ENCODE peak calls at places on chromosomes 16 and 17, in ten cellular contexts. One of them, this sample, is unnamed. For H3K4me1, the result is how much of the 10 kb centered on the place peaks cover.

GRCh38 chr16:440627-441026 is 15.2 kb downstream of the RAB11FIP3 start:
- DNase-seq in body of pancreas: no peak
- DNase-seq in Peyer's patch: no peak
- DNase-seq in prostate gland: no peak
- DNase-seq in IMR-90: no peak
- DNase-seq in tibial nerve: no peak
- DNase-seq in HCT116: no peak
- DNase-seq in A549: no peak
- DNase-seq in esophagus muscularis mucosa: no peak
- DNase-seq in endothelial cell of umbilical vein: peak
- DNase-seq in this sample: no peak

GRCh38 chr17:16255481-16255901 is 38.5 kb downstream of the PIGL start:
- DNase-seq in body of pancreas: peak
- DNase-seq in Peyer's patch: peak
- DNase-seq in prostate gland: peak
- DNase-seq in IMR-90: peak
- DNase-seq in tibial nerve: no peak
- DNase-seq in HCT116: no peak
- DNase-seq in A549: no peak
- DNase-seq in esophagus muscularis mucosa: no peak
- DNase-seq in endothelial cell of umbilical vein: peak
- DNase-seq in this sample: no peak

GRCh38 chr17:50837980-50838954 is 2.9 kb downstream of the WFIKKN2 start:
- DNase-seq in body of pancreas: no peak
- DNase-seq in Peyer's patch: no peak
- DNase-seq in prostate gland: no peak
- DNase-seq in IMR-90: no peak
- DNase-seq in tibial nerve: no peak
- DNase-seq in HCT116: no peak
- DNase-seq in A549: no peak
- DNase-seq in esophagus muscularis mucosa: no peak
- DNase-seq in endothelial cell of umbilical vein: no peak
- DNase-seq in this sample: no peak

GRCh38 chr17:39617446-39618251 is 9.1 kb upstream of the PPP1R1B start:
- DNase-seq in body of pancreas: peak
- DNase-seq in Peyer's patch: peak
- DNase-seq in prostate gland: peak
- DNase-seq in IMR-90: peak
- DNase-seq in tibial nerve: peak
- DNase-seq in HCT116: no peak
- DNase-seq in A549: peak
- DNase-seq in esophagus muscularis mucosa: no peak
- DNase-seq in endothelial cell of umbilical vein: peak
- DNase-seq in this sample: no peak

GRCh38 chr17:65785109-65785508 is 223.7 kb upstream of the AXIN2 start:
- DNase-seq in body of pancreas: no peak
- DNase-seq in Peyer's patch: no peak
- DNase-seq in prostate gland: peak
- DNase-seq in IMR-90: peak
- DNase-seq in tibial nerve: no peak
- DNase-seq in HCT116: peak
- DNase-seq in A549: peak
- DNase-seq in esophagus muscularis mucosa: no peak
- DNase-seq in endothelial cell of umbilical vein: peak
- DNase-seq in this sample: no peak

GRCh38 chr17:77140878-77141767 is at the start of gene SEC14L1:
- DNase-seq in body of pancreas: peak
- DNase-seq in Peyer's patch: peak
- DNase-seq in prostate gland: peak
- DNase-seq in IMR-90: no peak
- DNase-seq in tibial nerve: peak
- DNase-seq in HCT116: no peak
- DNase-seq in A549: no peak
- DNase-seq in esophagus muscularis mucosa: no peak
- DNase-seq in endothelial cell of umbilical vein: no peak
- DNase-seq in this sample: no peak

GRCh38 chr17:78121801-78122220 is 6.7 kb downstream of the TMC6 start:
- DNase-seq in body of pancreas: no peak
- DNase-seq in Peyer's patch: no peak
- DNase-seq in prostate gland: no peak
- DNase-seq in IMR-90: no peak
- DNase-seq in tibial nerve: no peak
- DNase-seq in HCT116: no peak
- DNase-seq in A549: no peak
- DNase-seq in esophagus muscularis mucosa: no peak
- DNase-seq in endothelial cell of umbilical vein: no peak
- DNase-seq in this sample: no peak

GRCh38 chr16:61409604-61410003 is 626.6 kb downstream of the CDH8 start:
- DNase-seq in body of pancreas: no peak
- DNase-seq in Peyer's patch: no peak
- DNase-seq in prostate gland: no peak
- DNase-seq in IMR-90: no peak
- DNase-seq in tibial nerve: no peak
- DNase-seq in HCT116: no peak
- DNase-seq in A549: no peak
- DNase-seq in esophagus muscularis mucosa: no peak
- DNase-seq in endothelial cell of umbilical vein: no peak
- DNase-seq in this sample: no peak

GRCh38 chr16:8370374-8371015 is 219.8 kb downstream of the TMEM114 start:
- DNase-seq in body of pancreas: peak
- DNase-seq in Peyer's patch: peak
- DNase-seq in prostate gland: no peak
- DNase-seq in IMR-90: peak
- DNase-seq in tibial nerve: no peak
- DNase-seq in HCT116: no peak
- DNase-seq in A549: no peak
- DNase-seq in esophagus muscularis mucosa: no peak
- DNase-seq in endothelial cell of umbilical vein: no peak
- DNase-seq in this sample: no peak

GRCh38 chr16:8859913-8860881 is 8.6 kb downstream of the CARHSP1 start:
- DNase-seq in body of pancreas: peak
- DNase-seq in Peyer's patch: peak
- DNase-seq in prostate gland: no peak
- DNase-seq in IMR-90: peak
- DNase-seq in tibial nerve: peak
- DNase-seq in HCT116: no peak
- DNase-seq in A549: no peak
- DNase-seq in esophagus muscularis mucosa: peak
- DNase-seq in endothelial cell of umbilical vein: peak
- DNase-seq in this sample: no peak

DNA sequence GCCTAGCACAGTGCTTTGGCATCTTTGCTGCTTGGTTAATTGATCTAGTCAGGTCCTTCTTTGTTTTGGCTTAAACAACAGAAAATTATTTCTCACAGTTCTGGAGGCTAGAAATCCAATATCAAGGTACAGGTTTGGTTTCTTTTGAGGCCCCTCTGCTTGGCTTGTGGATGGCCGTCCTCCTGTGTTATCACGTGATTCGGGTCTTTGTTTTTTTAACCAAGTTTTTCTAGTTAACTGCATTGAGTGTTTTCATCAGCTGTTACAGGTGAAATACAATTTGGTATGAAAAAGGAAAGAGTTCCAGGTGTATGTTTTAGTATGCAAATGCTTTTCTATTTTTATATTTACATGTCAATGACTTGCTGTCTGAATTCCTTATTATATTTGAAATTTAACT is 2.8 kb downstream of the NLK start:
- DNase-seq in body of pancreas: no peak
- DNase-seq in Peyer's patch: no peak
- DNase-seq in prostate gland: no peak
- DNase-seq in IMR-90: no peak
- DNase-seq in tibial nerve: no peak
- DNase-seq in HCT116: no peak
- DNase-seq in A549: no peak
- DNase-seq in esophagus muscularis mucosa: no peak
- DNase-seq in endothelial cell of umbilical vein: no peak
- DNase-seq in this sample: no peak
- H3K4me1 ChIP-seq in body of pancreas: half or more
- H3K4me1 ChIP-seq in Peyer's patch: under half
- H3K4me1 ChIP-seq in prostate gland: under half
- H3K4me1 ChIP-seq in IMR-90: under half
- H3K4me1 ChIP-seq in tibial nerve: under half
- H3K4me1 ChIP-seq in HCT116: under half
- H3K4me1 ChIP-seq in A549: under half
- H3K4me1 ChIP-seq in esophagus muscularis mucosa: under half
- H3K4me1 ChIP-seq in endothelial cell of umbilical vein: under half
- H3K4me1 ChIP-seq in this sample: under half

DNA sequence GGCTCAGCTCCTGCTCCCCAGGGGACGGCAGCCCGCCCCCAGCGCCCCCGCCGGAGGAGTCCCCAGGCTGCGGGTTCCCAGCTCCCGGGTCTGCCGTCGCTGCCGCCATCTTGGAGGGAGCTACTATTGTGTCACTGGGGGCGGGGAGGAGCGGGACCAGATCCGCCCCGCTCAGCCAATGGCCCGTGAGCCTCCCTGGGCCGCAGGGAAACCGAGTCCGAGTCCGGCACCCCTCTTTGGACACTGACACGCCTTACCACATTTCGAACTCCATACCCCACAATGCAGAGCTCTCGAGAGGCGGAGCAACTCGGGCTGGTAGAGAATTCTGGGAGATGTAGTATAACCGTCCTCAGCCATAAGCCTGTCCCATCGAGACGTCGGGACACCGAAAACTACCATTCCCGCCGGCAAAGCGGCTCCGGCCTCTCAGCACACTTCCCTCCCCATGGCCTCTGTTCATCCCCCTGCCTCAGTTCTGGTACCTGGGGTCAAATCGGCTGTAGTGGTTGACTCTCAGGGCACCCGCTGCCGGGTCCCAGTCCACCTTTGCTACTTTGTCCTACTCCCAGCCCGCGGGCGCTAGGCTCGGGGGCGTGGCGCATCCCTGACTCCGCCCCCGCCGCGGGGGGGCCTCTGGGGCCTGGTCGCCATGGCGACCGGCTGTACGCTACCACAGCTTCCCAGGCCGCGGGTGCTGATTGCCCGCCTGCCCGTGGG is at the start of the genes RANBP10 and TSNAXIP1:
- DNase-seq in body of pancreas: peak
- DNase-seq in Peyer's patch: peak
- DNase-seq in prostate gland: peak
- DNase-seq in IMR-90: peak
- DNase-seq in tibial nerve: peak
- DNase-seq in HCT116: peak
- DNase-seq in A549: peak
- DNase-seq in esophagus muscularis mucosa: peak
- DNase-seq in endothelial cell of umbilical vein: peak
- DNase-seq in this sample: peak
- TF ChIP-seq POLR2A in body of pancreas: peak
- TF ChIP-seq POLR2A in Peyer's patch: peak
- TF ChIP-seq POLR2A in prostate gland: peak
- TF ChIP-seq POLR2A in IMR-90: peak
- TF ChIP-seq POLR2A in tibial nerve: peak
- TF ChIP-seq POLR2A in HCT116: peak
- TF ChIP-seq POLR2A in A549: peak
- TF ChIP-seq POLR2A in esophagus muscularis mucosa: peak
- TF ChIP-seq POLR2A in endothelial cell of umbilical vein: peak
- TF ChIP-seq POLR2A in this sample: no peak

DNA sequence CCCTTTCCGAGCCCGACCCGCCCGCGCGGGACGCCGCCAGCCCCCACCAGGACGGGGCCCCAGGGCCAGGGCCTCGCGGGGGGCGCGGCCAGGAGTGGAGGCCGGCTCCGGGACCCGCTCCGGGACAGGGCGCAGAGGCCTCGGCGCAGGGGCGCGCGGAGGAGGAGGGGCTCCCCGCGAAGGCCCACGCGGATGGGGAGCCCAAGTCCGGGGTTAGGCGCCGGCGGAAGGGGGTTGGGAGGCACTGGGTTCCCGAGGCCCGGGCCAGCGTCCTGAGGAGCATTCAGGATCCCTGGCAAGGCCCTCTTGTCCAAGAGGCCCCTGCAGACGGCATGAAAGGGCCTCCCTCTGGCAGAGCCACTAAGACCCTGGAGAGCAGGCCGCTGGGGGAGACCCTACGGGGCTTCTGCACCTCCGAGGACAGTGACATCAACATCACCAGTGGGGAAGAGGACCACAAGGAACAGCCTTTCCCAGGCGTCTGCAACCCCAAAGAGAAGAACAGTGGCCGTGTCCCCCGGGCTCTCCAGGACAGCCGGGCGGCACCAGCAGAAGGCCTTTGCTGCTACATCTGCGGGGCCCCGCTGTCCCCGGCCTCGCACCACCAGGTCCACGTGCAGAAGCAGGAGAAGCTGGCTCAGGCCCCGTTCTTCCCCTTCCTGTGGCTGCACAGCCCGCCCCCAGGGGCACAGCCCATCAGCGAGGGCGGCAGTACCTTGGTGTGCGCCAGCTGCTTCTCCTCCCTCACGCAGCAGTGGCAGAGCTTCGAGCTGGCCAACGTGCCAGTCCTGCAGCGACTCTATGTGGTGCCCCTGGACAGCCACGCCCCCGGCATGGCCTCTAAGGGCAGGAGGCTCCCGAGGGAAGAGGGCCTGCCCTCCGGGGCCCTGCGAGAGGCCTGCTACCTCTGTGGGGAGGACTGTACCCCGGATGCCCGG is 58.1 kb upstream of the CIBAR2 start:
- DNase-seq in body of pancreas: no peak
- DNase-seq in Peyer's patch: no peak
- DNase-seq in prostate gland: no peak
- DNase-seq in IMR-90: no peak
- DNase-seq in tibial nerve: no peak
- DNase-seq in HCT116: no peak
- DNase-seq in A549: no peak
- DNase-seq in esophagus muscularis mucosa: no peak
- DNase-seq in endothelial cell of umbilical vein: no peak
- DNase-seq in this sample: no peak
- H3K4me1 ChIP-seq in body of pancreas: half or more
- H3K4me1 ChIP-seq in Peyer's patch: under half
- H3K4me1 ChIP-seq in prostate gland: under half
- H3K4me1 ChIP-seq in IMR-90: under half
- H3K4me1 ChIP-seq in tibial nerve: under half
- H3K4me1 ChIP-seq in HCT116: half or more
- H3K4me1 ChIP-seq in A549: half or more
- H3K4me1 ChIP-seq in esophagus muscularis mucosa: half or more
- H3K4me1 ChIP-seq in endothelial cell of umbilical vein: half or more
- H3K4me1 ChIP-seq in this sample: under half

DNA sequence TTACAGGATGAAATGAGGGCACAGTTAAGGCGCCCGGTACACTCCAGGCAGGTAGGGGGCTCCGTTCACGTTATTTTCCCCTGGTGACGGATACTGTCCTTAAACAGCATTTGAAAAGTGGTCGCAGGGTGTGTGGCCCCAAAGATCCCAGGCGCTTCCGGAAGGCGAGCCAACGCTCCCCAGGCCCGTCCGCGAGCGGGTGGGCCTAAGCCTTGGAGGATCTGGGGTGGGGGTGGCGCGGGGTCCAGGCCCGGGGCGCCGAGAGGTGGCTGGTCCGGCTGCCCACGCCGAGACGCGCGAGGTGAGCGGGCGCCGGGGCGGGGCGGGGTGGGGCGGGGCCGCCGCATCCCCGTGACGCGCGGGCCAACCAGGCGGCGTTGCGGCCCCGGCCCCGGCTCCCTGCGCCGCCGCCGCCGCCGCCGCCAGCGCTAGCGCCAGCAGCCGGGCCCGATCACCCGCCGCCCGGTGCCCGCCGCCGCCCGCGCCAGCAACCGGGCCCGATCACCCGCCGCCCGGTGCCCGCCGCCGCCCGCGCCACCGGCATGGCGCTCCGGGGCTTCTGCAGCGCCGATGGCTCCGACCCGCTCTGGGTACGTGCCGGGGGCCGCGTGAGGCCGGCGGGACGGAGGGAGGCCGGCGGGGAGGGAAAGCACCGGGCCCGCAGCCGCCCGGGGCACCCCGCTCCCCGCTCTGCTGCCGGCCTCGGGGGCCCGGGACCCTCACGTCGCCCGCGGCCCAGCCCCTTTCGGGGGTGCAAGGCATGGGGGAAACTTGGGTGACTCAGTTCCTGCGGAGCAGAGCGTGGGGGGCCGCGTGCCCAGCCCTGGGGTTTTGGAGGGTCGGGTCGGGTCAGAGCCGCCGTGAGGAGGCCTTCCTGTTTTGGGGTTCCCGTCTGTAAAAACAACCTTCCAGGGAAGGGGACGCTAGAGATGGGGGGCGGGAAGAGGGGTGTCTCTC is at the start of gene ABCC1:
- DNase-seq in body of pancreas: peak
- DNase-seq in Peyer's patch: peak
- DNase-seq in prostate gland: peak
- DNase-seq in IMR-90: no peak
- DNase-seq in tibial nerve: no peak
- DNase-seq in HCT116: no peak
- DNase-seq in A549: peak
- DNase-seq in esophagus muscularis mucosa: no peak
- DNase-seq in endothelial cell of umbilical vein: peak
- DNase-seq in this sample: no peak
- TF ChIP-seq POLR2A in body of pancreas: no peak
- TF ChIP-seq POLR2A in Peyer's patch: no peak
- TF ChIP-seq POLR2A in prostate gland: no peak
- TF ChIP-seq POLR2A in IMR-90: no peak
- TF ChIP-seq POLR2A in tibial nerve: peak
- TF ChIP-seq POLR2A in HCT116: no peak
- TF ChIP-seq POLR2A in A549: peak
- TF ChIP-seq POLR2A in esophagus muscularis mucosa: no peak
- TF ChIP-seq POLR2A in endothelial cell of umbilical vein: peak
- TF ChIP-seq POLR2A in this sample: no peak

This sample was measured in esophagus squamous epithelium.